ENCODE peak calls at places on chromosomes 2 and 18, in five cellular contexts. R, L, S, H and O are unnamed samples. For H3K4me1, the result is how much of the 10 kb centered on the place peaks cover.

GRCh38 chr2:37855283-37856041 is 69.6 kb upstream of the RMDN2 start:
- DNase-seq in R (no peak), L (peak), S (no peak), H (peak), O (peak)

GRCh38 chr2:208985644-208986043 is 438.2 kb upstream of the MAP2 start:
- DNase-seq in R (no peak), L (no peak), S (no peak), H (no peak), O (no peak)

GRCh38 chr2:233926806-233927205 is 9.6 kb downstream of the TRPM8 start:
- DNase-seq in R (no peak), L (no peak), S (no peak), H (no peak), O (no peak)

GRCh38 chr2:178330175-178331021 is 120.6 kb downstream of the PRKRA start:
- DNase-seq in R (no peak), L (no peak), S (no peak), H (no peak), O (no peak)

GRCh38 chr2:152445791-152446201 is 110.8 kb downstream of the FMNL2 start:
- DNase-seq in R (no peak), L (peak), S (no peak), H (no peak), O (no peak)

GRCh38 chr18:63040788-63041410 is 278.7 kb downstream of the BCL2 start:
- DNase-seq in R (no peak), L (no peak), S (no peak), H (no peak), O (no peak)

GRCh38 chr2:207141381-207141780 is 24.4 kb downstream of the KLF7 start:
- DNase-seq in R (no peak), L (no peak), S (no peak), H (no peak), O (no peak)

GRCh38 chr2:168780671-168781071 is 21.8 kb upstream of the NOSTRIN start:
- DNase-seq in R (no peak), L (peak), S (no peak), H (no peak), O (no peak)

DNA sequence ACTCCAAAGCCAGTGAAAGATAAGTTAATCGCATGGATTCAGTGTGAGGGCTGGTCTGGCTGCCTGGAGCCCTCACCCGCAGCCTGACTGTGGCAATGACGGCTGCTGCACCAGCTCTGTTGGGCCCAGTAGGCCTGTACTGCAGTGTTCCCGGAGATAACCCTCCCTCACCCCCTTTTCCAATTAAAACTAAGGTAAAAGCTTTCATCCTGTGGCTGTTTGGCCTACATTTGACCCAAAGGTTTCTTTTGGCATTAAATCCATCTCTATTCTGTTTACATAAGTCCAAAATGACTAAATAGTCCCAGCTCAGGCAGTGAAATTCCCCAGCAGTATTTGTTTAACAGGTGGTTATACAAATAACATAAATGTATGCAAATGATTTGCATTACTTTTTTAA is 77.8 kb downstream of the ZNF532 start:
- DNase-seq in R (no peak), L (no peak), S (no peak), H (no peak), O (no peak)
- H3K27ac ChIP-seq in R (no peak), L (peak), S (no peak), H (no peak), O (peak)

DNA sequence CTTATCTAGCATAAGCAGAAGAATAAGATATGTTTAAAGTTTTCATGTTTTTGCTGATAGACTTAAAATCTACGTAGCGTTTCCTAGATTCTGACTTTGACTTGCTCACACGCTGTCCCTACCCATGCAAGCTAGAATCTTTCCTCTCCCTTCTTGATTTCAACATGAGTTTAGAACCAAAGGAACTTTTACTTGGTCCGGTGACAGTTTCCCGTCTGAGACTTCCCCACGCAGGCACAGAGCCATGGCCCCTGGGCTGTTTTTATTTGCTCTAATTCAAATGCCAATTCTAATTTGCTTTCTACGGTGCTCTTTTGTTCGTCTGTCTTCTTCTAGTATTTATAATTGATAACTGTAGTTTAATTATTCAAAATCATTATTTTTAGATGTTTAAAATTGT is 467.7 kb downstream of the PARD3B start:
- DNase-seq in R (no peak), L (no peak), S (no peak), H (no peak), O (no peak)
- H3K4me3 ChIP-seq in R (no peak), L (no peak), S (no peak), H (no peak), O (no peak)

GRCh38 chr2:105388971-105389381 is 9.9 kb downstream of the FHL2 start:
- DNase-seq in R (no peak), L (peak), S (no peak), H (no peak), O (no peak)

GRCh38 chr2:105391058-105391627 is 7.7 kb downstream of the FHL2 start:
- DNase-seq in R (no peak), L (no peak), S (peak), H (no peak), O (no peak)

GRCh38 chr2:105391763-105392662 is 6.8 kb downstream of the FHL2 start:
- DNase-seq in R (no peak), L (no peak), S (peak), H (no peak), O (no peak)

GRCh38 chr2:105393373-105394055 is 5.3 kb downstream of the FHL2 start:
- DNase-seq in R (no peak), L (peak), S (peak), H (no peak), O (peak)

GRCh38 chr2:105390454-105390853 is 8.4 kb downstream of the FHL2 start:
- DNase-seq in R (no peak), L (no peak), S (peak), H (no peak), O (no peak)
- H3K4me1 ChIP-seq in R (under half), L (under half), S (under half), H (under half), O (half or more)

GRCh38 chr2:215461836-215462532 is 26.1 kb upstream of the FN1 start:
- DNase-seq in R (no peak), L (peak), S (no peak), H (no peak), O (no peak)

GRCh38 chr2:215460682-215461081 is 24.8 kb upstream of the FN1 start:
- DNase-seq in R (no peak), L (peak), S (no peak), H (no peak), O (no peak)

GRCh38 chr2:215466097-215466909 is 30.4 kb upstream of the FN1 start:
- DNase-seq in R (no peak), L (peak), S (no peak), H (no peak), O (no peak)

DNA sequence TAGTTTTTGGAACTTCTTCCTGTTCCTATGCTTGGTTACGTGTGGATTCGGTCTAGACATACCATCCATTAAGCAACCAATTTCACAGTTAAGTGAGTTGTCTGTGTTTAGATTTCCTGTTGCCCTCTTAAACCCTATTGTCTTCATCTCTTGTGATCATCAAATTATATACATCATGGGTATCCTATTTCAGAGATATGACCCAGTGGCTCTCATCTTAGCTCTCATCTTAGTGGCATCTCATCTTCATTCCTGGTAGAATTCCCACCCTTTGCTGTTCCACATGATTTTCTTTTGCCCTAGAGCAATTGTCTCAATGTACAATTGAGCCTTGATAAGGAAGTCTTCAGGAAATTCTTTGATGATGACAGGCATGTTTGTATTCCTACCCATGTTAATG is 29.4 kb upstream of the FN1 start:
- DNase-seq in R (no peak), L (peak), S (no peak), H (no peak), O (no peak)
- H3K27ac ChIP-seq in R (no peak), L (no peak), S (no peak), H (no peak), O (peak)

GRCh38 chr2:182522930-182523541 is 96.2 kb upstream of the PDE1A start:
- DNase-seq in R (no peak), L (peak), S (no peak), H (no peak), O (no peak)

GRCh38 chr2:182521453-182522427 is 94.9 kb upstream of the PDE1A start:
- DNase-seq in R (no peak), L (no peak), S (no peak), H (no peak), O (no peak)

DNA sequence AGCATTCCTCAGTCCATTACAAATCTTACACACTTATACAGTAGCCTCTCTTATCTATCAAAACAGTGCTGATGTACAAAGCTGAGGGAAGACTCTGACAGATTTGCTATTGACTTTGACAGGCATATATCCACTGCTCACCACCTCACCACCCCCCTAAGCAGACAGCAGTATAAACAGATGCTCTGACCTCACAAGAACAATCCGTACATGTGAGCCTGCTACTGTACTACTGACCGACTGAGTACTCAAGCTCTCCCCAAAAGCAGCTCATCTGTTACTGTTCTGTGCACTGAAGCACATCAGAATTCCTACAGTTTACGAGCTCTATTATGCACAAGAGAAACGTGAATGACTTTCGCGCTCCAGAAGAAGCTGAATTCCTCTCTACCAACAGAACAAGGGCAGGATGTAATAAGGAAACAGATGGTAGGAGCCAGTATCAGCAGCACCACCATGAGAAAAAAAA is 95.6 kb upstream of the PDE1A start:
- DNase-seq in R (no peak), L (peak), S (no peak), H (no peak), O (no peak)
- H3K4me3 ChIP-seq in R (no peak), L (no peak), S (no peak), H (no peak), O (peak)

DNA sequence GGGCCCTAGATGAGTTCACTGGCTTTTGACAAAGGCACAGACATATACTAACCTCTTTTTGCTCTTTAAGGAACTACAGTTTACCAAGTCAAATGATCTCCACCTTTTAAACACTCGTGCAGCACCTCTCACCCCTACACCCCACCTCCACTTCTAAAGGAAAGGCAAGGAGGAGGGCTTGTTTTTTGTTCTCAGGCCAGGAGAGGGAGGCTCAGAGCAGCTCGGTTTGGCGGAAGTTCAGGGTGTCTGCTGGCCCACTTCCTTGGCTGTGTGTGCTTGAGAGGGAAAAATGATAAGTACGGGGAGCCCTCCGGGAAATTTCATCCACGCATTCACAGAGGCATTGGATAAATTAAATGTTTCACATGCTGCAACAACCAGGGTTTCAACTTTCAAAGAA is 667.9 kb downstream of the BCL11A start:
- DNase-seq in R (no peak), L (no peak), S (no peak), H (no peak), O (no peak)
- H3K4me1 ChIP-seq in R (under half), L (under half), S (under half), H (under half), O (under half)

GRCh38 chr2:237889016-237889415 is 29.6 kb downstream of the RAMP1 start:
- DNase-seq in R (no peak), L (no peak), S (no peak), H (no peak), O (no peak)

GRCh38 chr2:237889811-237890210 is 30.4 kb downstream of the RAMP1 start:
- DNase-seq in R (no peak), L (no peak), S (no peak), H (no peak), O (no peak)

GRCh38 chr2:237885931-237886701 is 26.7 kb downstream of the RAMP1 start:
- DNase-seq in R (no peak), L (peak), S (peak), H (peak), O (peak)

GRCh38 chr2:237886702-237887481 is 27.5 kb downstream of the RAMP1 start:
- DNase-seq in R (no peak), L (peak), S (peak), H (no peak), O (peak)

GRCh38 chr2:237888389-237888788 is 29.0 kb downstream of the RAMP1 start:
- DNase-seq in R (no peak), L (peak), S (no peak), H (no peak), O (no peak)
- H3K27ac ChIP-seq in R (no peak), L (no peak), S (peak), H (no peak), O (peak)